ENCODE peak calls at places on chromosomes 12 and 14, in four cellular contexts. Z is GM12878, Y is HepG2, Q is K562. G is an unnamed sample.

GRCh38 chr14:21455592-21455911 is 371 bp downstream of the CHD8 start:
- DNase-seq in Z (no peak), Y (no peak), Q (no peak), G (no peak)

GRCh38 chr12:109131522-109132050 is 15.2 kb downstream of the ACACB start:
- DNase-seq in Z (no peak), Y (no peak), Q (no peak), G (no peak)

GRCh38 chr12:49277466-49277865 is 12.6 kb downstream of the TUBA1C start:
- DNase-seq in Z (no peak), Y (no peak), Q (no peak), G (no peak)

GRCh38 chr12:102970780-102971179 is 13.3 kb downstream of the ASCL1 start:
- DNase-seq in Z (no peak), Y (no peak), Q (no peak), G (no peak)

GRCh38 chr12:130097342-130097741 is 64.9 kb upstream of the FZD10 start:
- DNase-seq in Z (no peak), Y (no peak), Q (no peak), G (no peak)

GRCh38 chr14:55206175-55206574 is 14.8 kb upstream of the DLGAP5 start:
- DNase-seq in Z (no peak), Y (no peak), Q (no peak), G (no peak)

GRCh38 chr12:3698218-3698974 is 54.5 kb downstream of the CRACR2A start:
- DNase-seq in Z (no peak), Y (no peak), Q (no peak), G (no peak)

GRCh38 chr14:102917469-102918211 is 4.8 kb upstream of the AMN start:
- DNase-seq in Z (no peak), Y (peak; percentile 24), Q (peak; percentile 56), G (peak; percentile 78)

GRCh38 chr14:60723218-60724079 is 702 bp downstream of the SIX4 start:
- DNase-seq in Z (no peak), Y (no peak), Q (peak; percentile 14), G (peak; percentile 31)

GRCh38 chr14:69138189-69138535 is 14.8 kb downstream of the DCAF5 start:
- DNase-seq in Z (no peak), Y (no peak), Q (no peak), G (no peak)

GRCh38 chr12:27359578-27360340 is 27.1 kb downstream of the BMAL2 start:
- DNase-seq in Z (no peak), Y (peak; percentile 60), Q (no peak), G (no peak)

GRCh38 chr12:94733727-94734126 is 83.4 kb upstream of the TMCC3 start:
- DNase-seq in Z (no peak), Y (no peak), Q (no peak), G (no peak)

GRCh38 chr12:68904351-68904982 is 28.5 kb downstream of the CPM start:
- DNase-seq in Z (no peak), Y (no peak), Q (no peak), G (no peak)

GRCh38 chr14:24114536-24115450 is at the start of the genes DCAF11 and NRL:
- DNase-seq in Z (peak; percentile 99), Y (peak; percentile 100), Q (peak; percentile 88), G (peak; percentile 97)

GRCh38 chr12:49933793-49934192 is 16.7 kb upstream of the AQP2 start:
- DNase-seq in Z (no peak), Y (no peak), Q (no peak), G (no peak)

GRCh38 chr12:42469355-42470006 is 120.1 kb downstream of the PRICKLE1 start:
- DNase-seq in Z (peak; percentile 97), Y (no peak), Q (no peak), G (no peak)

GRCh38 chr12:71452006-71452405 is 12.4 kb downstream of the LGR5 start:
- DNase-seq in Z (no peak), Y (no peak), Q (no peak), G (no peak)

GRCh38 chr14:24556756-24557155 is 19.3 kb downstream of the CTSG start:
- DNase-seq in Z (no peak), Y (no peak), Q (no peak), G (no peak)

GRCh38 chr14:35806006-35806907 is 2.8 kb downstream of the RALGAPA1 start:
- DNase-seq in Z (no peak), Y (peak; percentile 97), Q (no peak), G (no peak)

GRCh38 chr12:89831696-89832095 is 123.1 kb upstream of the ATP2B1 start:
- DNase-seq in Z (no peak), Y (no peak), Q (no peak), G (no peak)

GRCh38 chr12:123344086-123344485 is 20.6 kb downstream of the SBNO1 start:
- DNase-seq in Z (no peak), Y (no peak), Q (no peak), G (no peak)

GRCh38 chr12:100733817-100734593 is 60.6 kb upstream of the ANO4 start:
- DNase-seq in Z (no peak), Y (peak; percentile 20), Q (no peak), G (peak; percentile 43)

GRCh38 chr12:131309700-131310099 is 356.0 kb downstream of the ADGRD1 start:
- DNase-seq in Z (no peak), Y (no peak), Q (no peak), G (no peak)

GRCh38 chr12:120199595-120200306 is 1.2 kb downstream of the RPLP0 start:
- DNase-seq in Z (no peak), Y (no peak), Q (no peak), G (no peak)

GRCh38 chr12:39435531-39435930 is 7.4 kb downstream of the KIF21A start:
- DNase-seq in Z (no peak), Y (no peak), Q (no peak), G (no peak)

GRCh38 chr14:106222736-106223135 is 696.4 kb downstream of the TMEM121 start:
- DNase-seq in Z (no peak), Y (no peak), Q (no peak), G (no peak)

DNA sequence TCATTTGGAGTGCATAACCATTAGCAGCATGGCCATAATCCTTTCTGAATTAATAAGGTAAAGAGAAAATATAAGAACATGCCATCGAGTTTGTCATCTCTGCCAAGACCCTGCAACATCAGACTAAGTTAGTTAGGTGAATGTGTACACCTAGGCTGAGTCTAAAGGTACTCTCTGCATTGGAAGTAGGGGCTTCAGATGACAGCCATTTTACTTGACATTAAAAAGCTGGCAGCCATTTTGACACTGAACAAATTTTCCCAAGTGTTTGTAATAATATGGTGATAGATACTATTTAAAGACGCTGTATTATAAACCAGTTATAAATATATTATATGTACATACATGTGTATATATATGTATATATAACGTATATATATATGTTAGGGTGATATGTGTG is 79.0 kb downstream of the SUDS3 start:
- DNase-seq in Z (no peak), Y (no peak), Q (no peak), G (no peak)
- TF ChIP-seq FOXM1 in Z (no peak), Y (no peak), Q (no peak), G (no peak)

GRCh38 chr12:15778126-15778525 is 11.1 kb downstream of the EPS8 start:
- DNase-seq in Z (no peak), Y (no peak), Q (no peak), G (no peak)

GRCh38 chr12:15787801-15788200 is 1.4 kb downstream of the EPS8 start:
- DNase-seq in Z (no peak), Y (no peak), Q (no peak), G (no peak)

GRCh38 chr12:15782667-15783066 is 6.5 kb downstream of the EPS8 start:
- DNase-seq in Z (no peak), Y (no peak), Q (no peak), G (no peak)

GRCh38 chr12:15779925-15780324 is 9.3 kb downstream of the EPS8 start:
- DNase-seq in Z (no peak), Y (no peak), Q (no peak), G (no peak)

DNA sequence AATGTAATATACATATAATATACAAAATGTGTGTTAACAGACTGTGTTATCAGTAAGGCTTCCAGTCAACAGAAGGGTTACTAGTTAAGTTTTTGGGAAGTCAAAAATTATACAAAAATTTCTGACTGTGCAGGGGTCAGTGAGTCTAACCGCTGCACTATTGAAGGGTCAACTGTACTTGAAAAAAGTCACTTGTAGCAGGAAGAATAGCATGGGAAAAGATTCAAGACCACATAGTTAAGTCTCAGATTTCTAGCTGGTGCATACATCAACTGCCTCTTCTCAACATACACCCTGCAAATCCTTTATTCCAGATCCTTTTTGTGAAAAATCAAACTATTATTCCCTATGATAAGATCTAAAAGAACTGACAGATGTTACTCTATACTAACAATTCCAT is 5.9 kb downstream of the EPS8 start:
- DNase-seq in Z (no peak), Y (no peak), Q (no peak), G (no peak)
- TF ChIP-seq TARDBP in Z (no peak), Y (no peak), Q (no peak), G (no peak)

DNA sequence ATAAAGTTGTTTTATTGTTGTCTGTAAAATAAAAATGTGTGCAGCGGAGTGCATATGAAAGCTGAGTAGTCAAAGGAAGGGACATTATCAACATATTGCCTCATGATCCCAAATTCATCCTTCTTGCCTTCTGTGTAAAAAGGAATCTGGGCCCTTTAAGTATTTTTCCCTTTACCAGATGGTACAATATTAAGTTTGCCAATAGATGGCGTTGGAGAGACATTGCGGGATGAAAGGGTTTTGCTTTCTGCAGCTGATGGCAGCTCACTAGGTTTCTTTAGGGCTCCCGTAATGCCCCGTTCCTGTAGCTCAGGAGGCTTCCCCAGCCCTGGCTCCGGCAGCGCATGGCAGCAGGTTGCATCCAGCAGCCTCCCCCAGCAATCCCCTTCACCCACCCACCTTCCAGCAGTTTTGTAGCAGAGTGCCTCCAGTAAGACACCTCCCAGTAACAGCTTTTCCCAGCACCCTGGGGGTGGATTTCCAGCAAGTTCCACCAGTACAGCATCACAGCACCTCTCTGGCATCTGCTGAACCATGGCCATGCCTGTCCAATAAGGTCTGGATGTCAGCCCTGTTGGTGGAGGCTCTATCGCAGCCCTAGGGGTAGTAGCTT is 354.4 kb downstream of the MED13L start:
- DNase-seq in Z (no peak), Y (peak; percentile 49), Q (no peak), G (peak; percentile 39)
- TF ChIP-seq SP1 in Z (no peak), Y (no peak), Q (no peak), G (no peak)

GRCh38 chr12:6166808-6167207 is 33.4 kb upstream of the CD9 start:
- DNase-seq in Z (no peak), Y (no peak), Q (no peak), G (no peak)

GRCh38 chr12:6172086-6172485 is 28.1 kb upstream of the CD9 start:
- DNase-seq in Z (no peak), Y (no peak), Q (no peak), G (no peak)

GRCh38 chr12:6167327-6168280 is 32.6 kb upstream of the CD9 start:
- DNase-seq in Z (peak; percentile 62), Y (peak; percentile 30), Q (peak; percentile 57), G (no peak)

GRCh38 chr12:6169107-6169440 is 31.1 kb upstream of the CD9 start:
- DNase-seq in Z (no peak), Y (no peak), Q (no peak), G (no peak)

DNA sequence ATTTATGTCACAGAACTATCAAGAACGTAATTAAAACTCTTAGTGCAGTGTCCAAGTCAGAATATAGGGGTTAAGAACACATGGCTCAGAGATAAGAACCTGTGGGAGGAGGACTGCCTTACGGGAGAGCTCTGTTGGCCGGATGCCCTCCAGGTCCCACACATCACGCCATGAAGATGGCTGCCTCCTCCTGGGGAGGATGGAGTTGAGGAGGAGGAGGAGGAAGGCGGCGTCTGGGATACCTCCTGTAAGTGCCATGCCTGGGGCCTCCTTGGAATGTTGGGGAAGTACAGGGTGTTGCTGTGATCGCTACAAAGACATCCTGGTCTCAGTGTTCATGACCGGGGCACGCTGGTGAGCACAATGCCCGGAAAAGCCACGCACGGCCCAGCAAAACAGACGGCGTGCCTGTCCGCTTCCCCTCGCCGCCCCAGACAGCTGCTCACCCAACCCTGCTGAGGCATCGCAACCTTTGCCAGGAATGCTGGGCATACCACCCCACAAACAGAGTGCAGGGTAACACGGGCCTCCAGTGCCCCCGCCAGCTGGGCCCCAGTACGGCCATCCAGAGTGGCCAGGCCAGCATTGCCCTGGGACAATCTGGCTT is 28.7 kb upstream of the CD9 start:
- DNase-seq in Z (no peak), Y (no peak), Q (peak; percentile 28), G (no peak)
- TF ChIP-seq FOXM1 in Z (no peak), Y (no peak), Q (no peak), G (no peak)

GRCh38 chr12:122190842-122191668 is 8.1 kb downstream of the LRRC43 start:
- DNase-seq in Z (peak; percentile 9), Y (peak; percentile 60), Q (peak; percentile 81), G (peak; percentile 81)
- TF ChIP-seq TARDBP in Z (no peak), Y (no peak), Q (no peak), G (no peak)

G was measured in HEK293T.